ENCODE peak calls at places on chromosomes 12 and 14, in ten cellular contexts. S, Q, T, I, B, X, L, R, P and C are unnamed samples.

GRCh38 chr12:4353785-4354208 is 25.7 kb downstream of the FGF23 start:
- DNase-seq in B (no peak), Q (peak), I (no peak), R (no peak), L (no peak), X (peak), P (no peak), S (no peak), T (no peak), C (no peak)

GRCh38 chr12:34604631-34605509 is 582.6 kb downstream of the ALG10 start:
- DNase-seq in R (no peak), S (no peak), I (no peak), Q (no peak), P (no peak), T (no peak), L (no peak), B (peak), X (no peak), C (no peak)

GRCh38 chr12:25939606-25940005 is 18.9 kb upstream of the RASSF8 start:
- DNase-seq in T (no peak), Q (no peak), S (no peak), I (no peak), L (no peak), B (no peak), P (no peak), X (no peak), R (no peak), C (no peak)

GRCh38 chr12:129064201-129064881 is 211.1 kb downstream of the GLT1D1 start:
- DNase-seq in X (peak), T (no peak), B (no peak), I (no peak), P (no peak), S (no peak), L (no peak), R (no peak), Q (no peak), C (no peak)

GRCh38 chr14:98904677-98905076 is 367.3 kb downstream of the BCL11B start:
- DNase-seq in Q (no peak), L (no peak), B (no peak), T (no peak), R (no peak), S (no peak), I (no peak), X (no peak), P (no peak), C (no peak)

GRCh38 chr14:24052656-24053547 is 1.1 kb downstream of the CARMIL3 start:
- DNase-seq in L (no peak), S (no peak), T (no peak), R (no peak), B (no peak), I (no peak), X (no peak), Q (no peak), P (no peak), C (no peak)

GRCh38 chr12:65937181-65937641 is 112.9 kb downstream of the HMGA2 start:
- DNase-seq in R (no peak), L (no peak), I (no peak), P (peak), B (no peak), X (no peak), T (no peak), S (no peak), Q (no peak), C (no peak)

GRCh38 chr12:43551971-43552559 is at the start of gene ADAMTS20:
- DNase-seq in S (no peak), I (no peak), P (peak), B (peak), X (peak), Q (no peak), T (no peak), R (no peak), L (no peak), C (no peak)

GRCh38 chr12:111462134-111462821 is 56.6 kb downstream of the SH2B3 start:
- DNase-seq in Q (no peak), I (no peak), B (no peak), X (no peak), T (no peak), P (peak), R (no peak), S (no peak), L (no peak), C (no peak)

GRCh38 chr12:130084359-130084758 is 77.9 kb upstream of the FZD10 start:
- DNase-seq in I (no peak), R (no peak), X (no peak), B (no peak), L (no peak), Q (no peak), T (no peak), S (no peak), P (no peak), C (no peak)

GRCh38 chr12:130526813-130527212 is 189.1 kb downstream of the PIWIL1 start:
- DNase-seq in L (no peak), P (no peak), I (peak), Q (no peak), R (no peak), T (no peak), S (no peak), B (no peak), X (peak), C (no peak)

GRCh38 chr12:53461059-53461458 is 9.2 kb downstream of the PCBP2 start:
- DNase-seq in I (no peak), R (no peak), T (no peak), X (no peak), Q (no peak), P (no peak), S (no peak), B (no peak), L (no peak), C (no peak)
- H3K27ac ChIP-seq in I (no peak), R (no peak), T (no peak), X (peak), Q (no peak), P (no peak), S (no peak), B (no peak), L (no peak), C (no peak)

DNA sequence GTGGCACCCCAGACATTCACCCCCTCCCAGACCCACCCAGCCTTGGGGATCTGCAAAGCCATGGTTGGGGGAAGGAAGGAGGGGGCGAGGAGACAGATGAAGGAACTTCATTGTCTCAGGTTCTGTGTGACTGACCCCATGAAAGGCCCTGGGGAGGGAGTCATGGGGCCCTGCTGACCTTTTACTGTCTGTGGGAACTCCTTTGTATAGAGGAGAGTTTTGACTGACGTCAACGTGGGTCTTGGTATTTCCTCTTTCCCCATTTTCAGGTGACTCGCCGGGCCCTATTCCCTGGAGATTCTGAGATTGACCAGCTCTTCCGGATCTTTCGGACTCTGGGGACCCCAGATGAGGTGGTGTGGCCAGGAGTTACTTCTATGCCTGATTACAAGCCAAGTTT is 3.1 kb upstream of the RAB5B start:
- DNase-seq in B (no peak), R (no peak), X (no peak), S (no peak), Q (no peak), L (no peak), T (no peak), P (peak), I (no peak), C (no peak)
- H3K27ac ChIP-seq in B (no peak), R (no peak), X (no peak), S (peak), Q (peak), L (no peak), T (no peak), P (peak), I (peak), C (peak)

GRCh38 chr12:69350777-69351176 is 2.6 kb downstream of the LYZ start:
- DNase-seq in Q (no peak), X (no peak), T (no peak), P (no peak), L (no peak), R (no peak), S (no peak), I (no peak), B (no peak), C (no peak)

GRCh38 chr12:69352904-69353303 is 4.7 kb downstream of the LYZ start:
- DNase-seq in B (no peak), S (no peak), T (no peak), P (no peak), X (no peak), L (no peak), I (no peak), R (no peak), Q (no peak), C (no peak)

GRCh38 chr12:69348162-69348938 is at the start of gene LYZ:
- DNase-seq in B (no peak), I (no peak), S (no peak), P (no peak), X (no peak), T (peak), Q (no peak), L (peak), R (no peak), C (no peak)

GRCh38 chr12:69351462-69352236 is 3.5 kb downstream of the LYZ start:
- DNase-seq in P (no peak), R (no peak), S (no peak), X (no peak), Q (no peak), T (no peak), L (no peak), I (no peak), B (no peak), C (no peak)

GRCh38 chr12:69350002-69350626 is 1.9 kb downstream of the LYZ start:
- DNase-seq in T (no peak), Q (no peak), S (no peak), R (no peak), L (no peak), X (no peak), I (no peak), B (no peak), P (no peak), C (no peak)
- H3K27ac ChIP-seq in T (no peak), Q (no peak), S (no peak), R (no peak), L (no peak), X (no peak), I (no peak), B (no peak), P (no peak), C (no peak)

GRCh38 chr14:95255013-95255412 is 64.7 kb downstream of the CLMN start:
- DNase-seq in I (no peak), P (no peak), X (peak), T (no peak), R (no peak), S (no peak), Q (peak), B (no peak), L (no peak), C (no peak)

GRCh38 chr14:95257521-95257920 is 62.2 kb downstream of the CLMN start:
- DNase-seq in R (no peak), S (no peak), L (no peak), I (no peak), B (no peak), P (no peak), T (no peak), X (no peak), Q (no peak), C (no peak)

GRCh38 chr14:95256776-95257060 is 63.0 kb downstream of the CLMN start:
- DNase-seq in I (no peak), X (no peak), B (no peak), L (no peak), S (no peak), Q (no peak), T (no peak), R (no peak), P (no peak), C (no peak)

GRCh38 chr14:95255487-95255886 is 64.2 kb downstream of the CLMN start:
- DNase-seq in R (no peak), L (peak), B (peak), Q (peak), S (no peak), T (peak), I (peak), P (peak), X (peak), C (peak)

DNA sequence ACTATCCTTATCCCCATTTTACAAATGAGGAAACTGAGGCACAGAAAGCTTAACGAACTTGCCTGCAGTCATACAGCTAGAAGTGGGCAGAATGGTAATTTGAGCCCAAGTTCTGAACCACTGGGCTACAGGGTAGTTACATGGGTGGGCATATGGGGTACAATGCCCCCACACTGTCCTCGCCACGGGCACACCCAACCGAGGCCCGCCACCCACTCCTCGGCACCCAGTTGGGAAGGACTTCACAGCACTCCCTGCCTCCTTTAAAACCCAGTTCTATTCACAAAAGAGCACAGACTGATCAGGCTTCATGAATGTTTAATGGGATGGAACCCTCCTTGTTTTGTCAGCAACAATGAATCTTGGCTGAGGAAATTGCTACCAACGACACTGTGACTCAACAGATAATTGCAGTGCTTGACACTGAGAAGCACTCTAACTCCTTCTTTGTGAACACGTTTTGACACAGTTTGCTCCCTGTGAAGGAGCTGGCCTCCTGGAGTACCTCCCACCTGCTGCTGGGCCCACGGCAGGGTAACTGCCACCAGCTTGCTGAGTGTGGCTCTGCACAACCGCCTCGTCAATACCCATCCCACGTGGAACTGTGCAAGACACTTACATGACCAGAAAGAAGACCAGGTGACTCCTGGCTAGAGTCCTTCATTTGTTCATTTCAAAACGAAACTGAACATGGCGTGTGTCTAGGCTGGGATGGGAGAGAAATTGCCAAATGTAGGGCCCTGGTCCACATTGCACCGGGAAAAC is 63.5 kb downstream of the CLMN start:
- DNase-seq in L (no peak), T (no peak), Q (no peak), R (no peak), P (no peak), X (peak), I (no peak), S (no peak), B (no peak), C (no peak)
- H3K27ac ChIP-seq in L (peak), T (peak), Q (peak), R (peak), P (no peak), X (no peak), I (peak), S (peak), B (no peak), C (peak)

GRCh38 chr12:109893250-109893995 is 6.7 kb upstream of the TCHP start:
- DNase-seq in X (no peak), Q (no peak), T (no peak), S (no peak), L (no peak), P (no peak), I (no peak), B (no peak), R (no peak), C (no peak)
- H3K27ac ChIP-seq in X (no peak), Q (no peak), T (no peak), S (peak), L (no peak), P (no peak), I (no peak), B (no peak), R (no peak), C (no peak)

GRCh38 chr12:27657296-27657695 is 39.0 kb upstream of the REP15 start:
- DNase-seq in P (peak), L (no peak), X (no peak), I (no peak), T (no peak), R (no peak), B (no peak), Q (no peak), S (no peak), C (no peak)
- H3K27ac ChIP-seq in P (no peak), L (no peak), X (no peak), I (no peak), T (no peak), R (no peak), B (no peak), Q (no peak), S (no peak), C (no peak)

GRCh38 chr12:126831115-126831514 is 1435.9 kb upstream of the TMEM132C start:
- DNase-seq in X (no peak), S (no peak), T (no peak), R (no peak), I (no peak), Q (no peak), L (no peak), B (no peak), P (no peak), C (no peak)
- H3K27ac ChIP-seq in X (no peak), S (no peak), T (no peak), R (no peak), I (no peak), Q (no peak), L (no peak), B (no peak), P (no peak), C (no peak)